ENCODE peak calls at places on chromosome 6, in four cellular contexts. I, F, L and B are unnamed samples.

GRCh38 chr6:158150701-158151100 is 17.4 kb downstream of the SERAC1 start:
- DNase-seq in I (no peak), F (no peak), L (no peak), B (no peak)

GRCh38 chr6:128532827-128533226 is 12.4 kb upstream of the PTPRK start:
- DNase-seq in I (no peak), F (no peak), L (no peak), B (no peak)

GRCh38 chr6:21596379-21597242 is 3.1 kb downstream of the SOX4 start:
- DNase-seq in I (no peak), F (peak; percentile 74), L (no peak), B (no peak)

GRCh38 chr6:71254323-71254722 is 34.3 kb upstream of the OGFRL1 start:
- DNase-seq in I (no peak), F (no peak), L (no peak), B (no peak)

GRCh38 chr6:126033696-126034095 is 47.4 kb downstream of the TRMT11 start:
- DNase-seq in I (no peak), F (no peak), L (peak; percentile 61), B (peak; percentile 68)

GRCh38 chr6:42025066-42025789 is 25.1 kb upstream of the TAF8 start:
- DNase-seq in I (no peak), F (no peak), L (peak; percentile 39), B (no peak)

GRCh38 chr6:156507106-156507505 is 270.1 kb upstream of the ARID1B start:
- DNase-seq in I (no peak), F (no peak), L (no peak), B (no peak)

GRCh38 chr6:68054776-68055175 is 580.3 kb upstream of the ADGRB3 start:
- DNase-seq in I (no peak), F (no peak), L (no peak), B (no peak)

GRCh38 chr6:46490425-46491200 is 636 bp downstream of the RCAN2 start:
- DNase-seq in I (no peak), F (peak; percentile 82), L (peak; percentile 26), B (no peak)

GRCh38 chr6:32785781-32786533 is 22.6 kb upstream of the HLA-DQB2 start:
- DNase-seq in I (peak; percentile 64), F (peak; percentile 49), L (peak; percentile 68), B (peak; percentile 44)

GRCh38 chr6:55853008-55854001 is 22.1 kb downstream of the BMP5 start:
- DNase-seq in I (no peak), F (no peak), L (no peak), B (no peak)

GRCh38 chr6:10425177-10425972 is 10.5 kb upstream of the TFAP2A start:
- DNase-seq in I (no peak), F (no peak), L (no peak), B (no peak)

GRCh38 chr6:136103763-136104311 is 146.3 kb downstream of the MTFR2 start:
- DNase-seq in I (no peak), F (peak; percentile 48), L (no peak), B (peak; percentile 38)

GRCh38 chr6:154611847-154612246 is 101.4 kb upstream of the CNKSR3 start:
- DNase-seq in I (no peak), F (no peak), L (no peak), B (no peak)

GRCh38 chr6:12275084-12275483 is 15.1 kb upstream of the EDN1 start:
- DNase-seq in I (no peak), F (no peak), L (peak; percentile 28), B (no peak)

GRCh38 chr6:146981981-146982380 is 222.2 kb upstream of the STXBP5 start:
- DNase-seq in I (no peak), F (no peak), L (no peak), B (peak; percentile 77)

GRCh38 chr6:111604259-111605099 is 1.2 kb downstream of the TRAF3IP2 start:
- DNase-seq in I (no peak), F (peak; percentile 58), L (no peak), B (no peak)

DNA sequence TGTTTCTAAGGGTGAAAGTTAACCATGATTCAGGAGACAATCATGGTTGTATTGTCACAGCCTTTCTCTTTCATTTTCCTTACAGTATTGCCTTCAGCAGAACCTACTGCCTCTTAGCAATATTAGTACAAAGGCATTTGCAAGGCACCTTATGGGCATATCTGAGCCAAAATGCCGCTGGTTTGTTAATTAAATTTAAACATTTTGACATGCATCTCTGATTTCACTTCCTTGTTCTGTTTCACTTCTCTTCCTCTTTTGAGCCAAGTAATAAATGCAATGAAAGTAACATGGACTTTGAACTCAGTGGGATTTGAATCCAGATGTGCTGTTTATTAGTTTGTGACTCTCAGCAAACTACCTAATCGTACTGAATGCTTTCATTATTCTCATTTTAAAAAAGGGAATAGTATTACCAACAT is 467.4 kb upstream of the CITED2 start:
- DNase-seq in I (no peak), F (no peak), L (no peak), B (no peak)
- TF ChIP-seq FOSL1 in I (no peak), F (no peak), L (no peak), B (no peak)

DNA sequence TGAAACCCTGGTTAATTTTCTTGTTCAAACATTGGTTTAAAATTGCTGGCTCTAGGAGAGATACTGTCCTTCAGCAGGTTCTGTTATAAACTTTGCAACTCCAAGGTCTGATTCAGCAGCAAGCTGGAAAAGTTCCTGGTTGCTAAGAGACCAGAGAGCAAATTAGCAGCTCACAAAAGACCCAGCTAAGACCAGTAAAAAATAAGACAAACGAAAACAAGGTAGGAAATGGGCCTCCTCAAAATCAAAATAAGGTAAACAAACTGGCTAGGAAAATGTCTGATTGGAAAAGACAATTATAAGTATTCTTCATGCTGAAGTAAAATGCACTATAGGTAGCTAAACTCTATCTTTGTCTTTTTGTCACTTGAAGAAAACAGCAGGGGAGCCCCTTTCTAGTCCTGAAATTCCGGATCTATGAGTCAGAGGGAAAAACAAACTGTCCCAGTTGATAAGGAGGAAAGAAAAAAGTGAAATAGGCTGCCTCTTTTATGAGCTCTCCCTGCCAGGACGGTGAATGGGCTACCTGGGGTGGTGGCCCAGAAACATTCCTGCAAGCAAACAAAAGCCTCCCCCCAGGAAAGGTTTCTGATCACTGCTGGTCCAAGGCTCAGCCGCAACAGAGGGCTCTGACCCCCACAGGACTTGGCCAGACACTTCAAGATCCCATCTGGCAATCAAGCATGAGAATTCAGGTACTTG is 41.6 kb downstream of the UNC5CL start:
- DNase-seq in I (peak; percentile 82), F (peak; percentile 63), L (peak; percentile 64), B (peak; percentile 95)
- TF ChIP-seq FOSL1 in I (peak; percentile 87), F (no peak), L (peak; percentile 97), B (peak; percentile 99)

GRCh38 chr6:6886160-6886885 is 221.4 kb upstream of the RREB1 start:
- DNase-seq in I (no peak), F (no peak), L (peak; percentile 70), B (no peak)
- TF ChIP-seq FOSL1 in I (no peak), F (no peak), L (peak; percentile 27), B (no peak)

DNA sequence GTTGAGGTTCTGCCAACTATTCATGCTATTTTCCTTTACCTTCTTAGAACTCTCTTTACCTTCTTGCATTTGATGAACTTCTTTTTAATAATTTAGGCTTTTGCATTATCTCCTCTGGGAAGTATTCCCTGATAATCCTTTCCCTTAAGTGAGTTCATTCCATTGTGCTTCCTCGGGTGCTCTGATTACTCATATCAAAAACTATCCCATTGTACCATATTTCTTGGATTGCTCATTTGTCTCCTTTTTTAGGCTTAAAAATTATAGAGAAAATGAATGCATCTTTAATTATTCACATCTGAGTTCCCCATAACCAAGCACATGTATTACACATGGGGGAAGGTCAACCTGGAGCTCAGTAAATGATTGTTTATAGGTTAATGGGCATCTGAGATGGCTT is 2.5 kb downstream of the CALHM4 start:
- DNase-seq in I (no peak), F (no peak), L (no peak), B (no peak)
- TF ChIP-seq FOSL1 in I (no peak), F (no peak), L (no peak), B (no peak)

GRCh38 chr6:29656157-29656556 is 735 bp upstream of the MOG start:
- DNase-seq in I (no peak), F (no peak), L (no peak), B (no peak)

GRCh38 chr6:29655658-29656057 is 1.2 kb upstream of the MOG start:
- DNase-seq in I (no peak), F (no peak), L (no peak), B (no peak)

GRCh38 chr6:29653452-29654038 is 3.3 kb upstream of the MOG start:
- DNase-seq in I (peak; percentile 74), F (no peak), L (peak; percentile 77), B (peak; percentile 69)

GRCh38 chr6:29661071-29661470 is 4.2 kb downstream of the MOG start:
- DNase-seq in I (no peak), F (no peak), L (no peak), B (no peak)

GRCh38 chr6:29656798-29657197 is at the start of gene MOG:
- DNase-seq in I (no peak), F (no peak), L (no peak), B (no peak)
- TF ChIP-seq FOSL1 in I (no peak), F (no peak), L (no peak), B (no peak)

GRCh38 chr6:113356139-113356538 is 501.0 kb upstream of the MARCKS start:
- DNase-seq in I (no peak), F (no peak), L (no peak), B (peak; percentile 94)
- TF ChIP-seq FOSL1 in I (no peak), F (no peak), L (no peak), B (no peak)

GRCh38 chr6:124962617-124963415 is 579 bp downstream of the RNF217 start:
- DNase-seq in I (no peak), F (peak; percentile 74), L (peak; percentile 43), B (no peak)

GRCh38 chr6:124964764-124965105 is 2.5 kb downstream of the RNF217 start:
- DNase-seq in I (no peak), F (no peak), L (no peak), B (no peak)

GRCh38 chr6:124961784-124962611 is at the start of gene RNF217:
- DNase-seq in I (no peak), F (peak; percentile 77), L (peak; percentile 82), B (no peak)

GRCh38 chr6:124963416-124964083 is 1.3 kb downstream of the RNF217 start:
- DNase-seq in I (no peak), F (no peak), L (no peak), B (no peak)

DNA sequence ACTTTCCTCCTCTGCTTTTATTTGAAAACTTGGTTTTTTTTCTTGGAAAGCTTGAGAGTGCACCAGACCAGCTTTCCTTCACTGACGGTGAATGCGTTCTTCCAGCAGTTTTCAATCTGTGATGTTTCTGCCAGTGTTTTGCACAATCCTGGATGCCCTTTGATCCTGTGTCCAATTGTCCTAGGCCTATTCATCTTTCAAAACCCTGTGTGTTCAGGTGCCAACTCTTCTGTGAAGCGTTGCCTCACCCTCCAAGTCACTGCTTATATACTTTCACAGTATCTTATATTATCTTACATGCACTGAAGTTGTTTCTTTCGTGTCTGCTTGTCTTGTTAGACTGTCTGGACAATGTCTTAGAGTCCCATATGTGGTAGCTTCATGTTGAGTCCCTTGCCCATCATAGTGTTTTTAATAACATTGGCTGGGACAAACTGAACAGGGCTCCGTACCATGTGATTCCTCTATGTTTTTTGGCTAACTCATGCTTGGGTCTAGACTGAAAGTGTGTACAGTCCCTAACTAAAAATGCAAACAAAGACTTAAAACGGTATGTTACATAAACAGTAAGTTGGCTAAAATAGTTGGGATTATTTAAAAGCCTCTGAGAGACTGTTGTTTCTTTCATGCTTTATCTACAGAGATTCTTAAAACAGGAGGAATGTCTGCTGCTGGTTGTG is 2.0 kb downstream of the RNF217 start:
- DNase-seq in I (no peak), F (no peak), L (peak; percentile 20), B (peak; percentile 80)
- TF ChIP-seq FOSL1 in I (peak; percentile 8), F (no peak), L (no peak), B (no peak)

GRCh38 chr6:13575377-13575775 is 975 bp downstream of the SIRT5 start:
- DNase-seq in I (no peak), F (no peak), L (no peak), B (no peak)
- TF ChIP-seq FOSL1 in I (no peak), F (no peak), L (no peak), B (no peak)